ENCODE peak calls at places on chromosomes 5 and 9, in five cellular contexts. One of them, this sample, is unnamed.

GRCh38 chr9:25556535-25556934 is 121.7 kb downstream of the TUSC1 start:
- DNase-seq in AG08396: no peak
- DNase-seq in activated CD4-positive, CD25-positive, alpha-beta regulatory T cell treated with anti-CD3 and anti-CD28 coated beads, Interleukin-2, amount 50 U/mL, for 72 hours: no peak
- DNase-seq in fibroblast of pulmonary artery: no peak
- DNase-seq in NCI-H748 treated with DMSO at 0.1 percent for 48 hours: no peak
- DNase-seq in this sample: no peak

GRCh38 chr5:107958861-107959260 is 288.1 kb upstream of the EFNA5 start:
- DNase-seq in NCI-H748 treated with DMSO at 0.1 percent for 48 hours: no peak
- DNase-seq in fibroblast of pulmonary artery: no peak
- DNase-seq in activated CD4-positive, CD25-positive, alpha-beta regulatory T cell treated with anti-CD3 and anti-CD28 coated beads, Interleukin-2, amount 50 U/mL, for 72 hours: no peak
- DNase-seq in AG08396: no peak
- DNase-seq in this sample: no peak

GRCh38 chr5:30574761-30575160 is 618.7 kb upstream of the CDH6 start:
- DNase-seq in NCI-H748 treated with DMSO at 0.1 percent for 48 hours: no peak
- DNase-seq in activated CD4-positive, CD25-positive, alpha-beta regulatory T cell treated with anti-CD3 and anti-CD28 coated beads, Interleukin-2, amount 50 U/mL, for 72 hours: no peak
- DNase-seq in fibroblast of pulmonary artery: peak
- DNase-seq in AG08396: no peak
- DNase-seq in this sample: no peak

GRCh38 chr9:68492801-68493200 is 47.9 kb downstream of the TMEM252 start:
- DNase-seq in fibroblast of pulmonary artery: no peak
- DNase-seq in AG08396: no peak
- DNase-seq in NCI-H748 treated with DMSO at 0.1 percent for 48 hours: no peak
- DNase-seq in activated CD4-positive, CD25-positive, alpha-beta regulatory T cell treated with anti-CD3 and anti-CD28 coated beads, Interleukin-2, amount 50 U/mL, for 72 hours: no peak
- DNase-seq in this sample: no peak

GRCh38 chr9:133888779-133889491 is 103.2 kb downstream of the VAV2 start:
- DNase-seq in activated CD4-positive, CD25-positive, alpha-beta regulatory T cell treated with anti-CD3 and anti-CD28 coated beads, Interleukin-2, amount 50 U/mL, for 72 hours: no peak
- DNase-seq in NCI-H748 treated with DMSO at 0.1 percent for 48 hours: no peak
- DNase-seq in AG08396: no peak
- DNase-seq in fibroblast of pulmonary artery: no peak
- DNase-seq in this sample: no peak

GRCh38 chr5:60066502-60066901 is 173.0 kb upstream of the PDE4D start:
- DNase-seq in AG08396: no peak
- DNase-seq in fibroblast of pulmonary artery: peak
- DNase-seq in activated CD4-positive, CD25-positive, alpha-beta regulatory T cell treated with anti-CD3 and anti-CD28 coated beads, Interleukin-2, amount 50 U/mL, for 72 hours: no peak
- DNase-seq in NCI-H748 treated with DMSO at 0.1 percent for 48 hours: no peak
- DNase-seq in this sample: peak

GRCh38 chr5:149434162-149435014 is 55.3 kb upstream of the IL17B start:
- DNase-seq in NCI-H748 treated with DMSO at 0.1 percent for 48 hours: peak
- DNase-seq in AG08396: peak
- DNase-seq in fibroblast of pulmonary artery: peak
- DNase-seq in activated CD4-positive, CD25-positive, alpha-beta regulatory T cell treated with anti-CD3 and anti-CD28 coated beads, Interleukin-2, amount 50 U/mL, for 72 hours: peak
- DNase-seq in this sample: peak

GRCh38 chr5:137192293-137192743 is 306.8 kb downstream of the SPOCK1 start:
- DNase-seq in fibroblast of pulmonary artery: peak
- DNase-seq in activated CD4-positive, CD25-positive, alpha-beta regulatory T cell treated with anti-CD3 and anti-CD28 coated beads, Interleukin-2, amount 50 U/mL, for 72 hours: no peak
- DNase-seq in NCI-H748 treated with DMSO at 0.1 percent for 48 hours: no peak
- DNase-seq in AG08396: no peak
- DNase-seq in this sample: no peak

GRCh38 chr9:107890921-107891465 is 401.4 kb upstream of the KLF4 start:
- DNase-seq in fibroblast of pulmonary artery: no peak
- DNase-seq in NCI-H748 treated with DMSO at 0.1 percent for 48 hours: no peak
- DNase-seq in activated CD4-positive, CD25-positive, alpha-beta regulatory T cell treated with anti-CD3 and anti-CD28 coated beads, Interleukin-2, amount 50 U/mL, for 72 hours: no peak
- DNase-seq in AG08396: no peak
- DNase-seq in this sample: no peak

GRCh38 chr5:43556857-43557593 is at the start of gene PAIP1:
- DNase-seq in AG08396: peak
- DNase-seq in NCI-H748 treated with DMSO at 0.1 percent for 48 hours: peak
- DNase-seq in activated CD4-positive, CD25-positive, alpha-beta regulatory T cell treated with anti-CD3 and anti-CD28 coated beads, Interleukin-2, amount 50 U/mL, for 72 hours: peak
- DNase-seq in fibroblast of pulmonary artery: peak
- DNase-seq in this sample: peak

GRCh38 chr5:181189962-181190710 is 14.9 kb downstream of the TRIM7 start:
- DNase-seq in activated CD4-positive, CD25-positive, alpha-beta regulatory T cell treated with anti-CD3 and anti-CD28 coated beads, Interleukin-2, amount 50 U/mL, for 72 hours: peak
- DNase-seq in fibroblast of pulmonary artery: no peak
- DNase-seq in NCI-H748 treated with DMSO at 0.1 percent for 48 hours: no peak
- DNase-seq in AG08396: no peak
- DNase-seq in this sample: no peak

GRCh38 chr5:32462618-32463017 is 18.1 kb upstream of the ZFR start:
- DNase-seq in activated CD4-positive, CD25-positive, alpha-beta regulatory T cell treated with anti-CD3 and anti-CD28 coated beads, Interleukin-2, amount 50 U/mL, for 72 hours: peak
- DNase-seq in NCI-H748 treated with DMSO at 0.1 percent for 48 hours: no peak
- DNase-seq in AG08396: peak
- DNase-seq in fibroblast of pulmonary artery: peak
- DNase-seq in this sample: peak

GRCh38 chr9:1051286-1052118 is 1.3 kb downstream of the DMRT2 start:
- DNase-seq in activated CD4-positive, CD25-positive, alpha-beta regulatory T cell treated with anti-CD3 and anti-CD28 coated beads, Interleukin-2, amount 50 U/mL, for 72 hours: no peak
- DNase-seq in NCI-H748 treated with DMSO at 0.1 percent for 48 hours: no peak
- DNase-seq in AG08396: no peak
- DNase-seq in fibroblast of pulmonary artery: no peak
- DNase-seq in this sample: no peak

GRCh38 chr9:100341889-100342288 is 10.9 kb downstream of the TEX10 start:
- DNase-seq in AG08396: no peak
- DNase-seq in activated CD4-positive, CD25-positive, alpha-beta regulatory T cell treated with anti-CD3 and anti-CD28 coated beads, Interleukin-2, amount 50 U/mL, for 72 hours: no peak
- DNase-seq in NCI-H748 treated with DMSO at 0.1 percent for 48 hours: no peak
- DNase-seq in fibroblast of pulmonary artery: no peak
- DNase-seq in this sample: no peak